ENCODE peak calls at places on chromosomes 5 and 9, in eight cellular contexts. W, R, P, V, Q, I, Y and D are unnamed samples.

GRCh38 chr5:146073239-146073900 is 32.0 kb downstream of the PLAC8L1 start:
- DNase-seq in W (no peak), R (no peak), P (no peak), V (no peak), Q (no peak), I (no peak), Y (no peak), D (no peak)

GRCh38 chr9:21081999-21082398 is 4.3 kb upstream of the IFNB1 start:
- DNase-seq in W (no peak), R (no peak), P (no peak), V (no peak), Q (no peak), I (no peak), Y (no peak), D (no peak)

GRCh38 chr9:115004535-115004934 is 74.1 kb upstream of the TNFSF8 start:
- DNase-seq in W (no peak), R (no peak), P (no peak), V (no peak), Q (no peak), I (no peak), Y (no peak), D (no peak)

GRCh38 chr9:114805670-114806551 is at the start of gene TNFSF15:
- DNase-seq in W (no peak), R (peak), P (no peak), V (no peak), Q (no peak), I (peak), Y (peak), D (no peak)

GRCh38 chr9:80496901-80497565 is 925.3 kb downstream of the TLE4 start:
- DNase-seq in W (no peak), R (no peak), P (no peak), V (no peak), Q (no peak), I (no peak), Y (no peak), D (no peak)

GRCh38 chr5:120507197-120507596 is 43.1 kb downstream of the PRR16 start:
- DNase-seq in W (no peak), R (peak), P (no peak), V (no peak), Q (no peak), I (no peak), Y (no peak), D (no peak)

GRCh38 chr5:78604693-78605092 is 43.9 kb downstream of the LHFPL2 start:
- DNase-seq in W (no peak), R (no peak), P (no peak), V (no peak), Q (no peak), I (no peak), Y (no peak), D (no peak)

GRCh38 chr5:143311428-143311827 is 92.1 kb downstream of the NR3C1 start:
- DNase-seq in W (peak), R (peak), P (peak), V (no peak), Q (no peak), I (no peak), Y (no peak), D (peak)

GRCh38 chr5:42301349-42301748 is 121.9 kb upstream of the GHR start:
- DNase-seq in W (peak), R (no peak), P (no peak), V (no peak), Q (no peak), I (no peak), Y (no peak), D (no peak)